ENCODE peak calls at places on chromosomes 13 and 19, in eight cellular contexts. V is pancreas, S is activated T-cell treated with anti-CD3 and anti-CD28 coated beads for 24 hours, L is GM23248, U is midbrain, Y is NCI-H748 treated with DMSO at 0.1 percent for 48 hours, T is ACHN, P is G401. E is an unnamed sample.

GRCh38 chr19:37227996-37228395 is 10.0 kb downstream of the ZNF383 start:
- DNase-seq in V (no peak), L (peak; percentile 28), T (no peak), S (no peak), P (peak; percentile 16), U (no peak), Y (no peak), E (no peak)

GRCh38 chr19:1470864-1471513 is 8.0 kb downstream of the C19orf25 start:
- DNase-seq in U (no peak), L (peak; percentile 59), Y (peak; percentile 32), P (no peak), V (peak; percentile 80), S (no peak), T (no peak), E (no peak)

GRCh38 chr13:42417624-42418023 is 145.7 kb downstream of the AKAP11 start:
- DNase-seq in V (no peak), L (no peak), Y (no peak), T (no peak), P (no peak), U (no peak), S (no peak), E (no peak)

GRCh38 chr13:51942189-51942588 is 69.1 kb downstream of the ATP7B start:
- DNase-seq in T (no peak), U (no peak), L (no peak), Y (no peak), P (no peak), V (no peak), S (no peak), E (no peak)

GRCh38 chr13:109744512-109745051 is 41.8 kb downstream of the IRS2 start:
- DNase-seq in Y (peak; percentile 25), P (peak; percentile 58), L (no peak), V (no peak), T (no peak), U (no peak), S (no peak), E (peak; percentile 96)

GRCh38 chr13:60398949-60399589 is 2.0 kb downstream of the TDRD3 start:
- DNase-seq in Y (no peak), V (no peak), S (no peak), P (no peak), L (peak; percentile 20), U (no peak), T (peak; percentile 21), E (peak; percentile 34)

GRCh38 chr13:112636401-112636975 is 48.5 kb upstream of the TUBGCP3 start:
- DNase-seq in U (no peak), L (no peak), Y (no peak), T (no peak), S (no peak), V (peak; percentile 45), P (no peak), E (no peak)

GRCh38 chr19:29617336-29618266 is 11.5 kb downstream of the POP4 start:
- DNase-seq in T (no peak), L (no peak), S (no peak), U (no peak), P (no peak), V (no peak), Y (no peak), E (no peak)

GRCh38 chr19:13579388-13580060 is 73.2 kb upstream of the CACNA1A start:
- DNase-seq in P (no peak), T (no peak), V (no peak), L (peak; percentile 91), S (no peak), U (no peak), Y (no peak), E (no peak)

GRCh38 chr19:20385056-20385455 is 180.5 kb downstream of the ZNF737 start:
- DNase-seq in T (no peak), L (no peak), P (no peak), U (no peak), Y (no peak), S (no peak), V (no peak), E (no peak)

GRCh38 chr13:28013482-28013881 is 25.0 kb upstream of the URAD start:
- DNase-seq in T (no peak), U (no peak), S (no peak), Y (no peak), P (no peak), V (no peak), L (no peak), E (no peak)

GRCh38 chr13:113192279-113192678 is 16.2 kb downstream of the PCID2 start:
- DNase-seq in Y (no peak), S (no peak), T (no peak), V (no peak), U (no peak), L (no peak), P (no peak), E (no peak)

GRCh38 chr13:29847501-29847983 is 2.9 kb downstream of the UBL3 start:
- DNase-seq in L (peak; percentile 72), T (peak; percentile 43), Y (peak; percentile 72), P (peak; percentile 80), V (no peak), U (peak; percentile 74), S (no peak), E (peak; percentile 65)

GRCh38 chr19:40776966-40777794 is 867 bp upstream of the RAB4B start:
- DNase-seq in U (peak; percentile 93), V (no peak), P (peak; percentile 98), Y (peak; percentile 95), T (peak; percentile 89), L (peak; percentile 92), S (peak; percentile 82), E (peak; percentile 98)

GRCh38 chr13:49569993-49570689 is 15.2 kb downstream of the RCBTB1 start:
- DNase-seq in L (peak; percentile 3), U (no peak), Y (no peak), S (no peak), V (no peak), T (no peak), P (no peak), E (no peak)

GRCh38 chr19:2612619-2613249 is 89.8 kb downstream of the GNG7 start:
- DNase-seq in T (no peak), Y (no peak), P (no peak), U (no peak), L (no peak), S (no peak), V (no peak), E (no peak)

GRCh38 chr13:110309661-110310524 is 2.8 kb downstream of the COL4A2 start:
- DNase-seq in S (no peak), Y (no peak), L (no peak), U (no peak), V (no peak), T (no peak), P (no peak), E (no peak)

GRCh38 chr19:35509861-35510625 is 3.4 kb downstream of the DMKN start:
- DNase-seq in U (peak; percentile 55), Y (peak; percentile 83), T (peak; percentile 70), V (peak; percentile 94), S (peak; percentile 59), P (peak; percentile 59), L (peak; percentile 64), E (peak; percentile 35)

GRCh38 chr19:54462713-54463530 is 656 bp downstream of the LENG9 start:
- DNase-seq in T (no peak), P (peak; percentile 30), V (peak; percentile 93), Y (no peak), L (peak; percentile 85), U (peak; percentile 65), S (peak; percentile 47), E (peak; percentile 74)

GRCh38 chr13:20197361-20197834 is 4.7 kb upstream of the GJB2 start:
- DNase-seq in P (peak; percentile 36), V (no peak), S (no peak), T (peak; percentile 47), L (peak; percentile 63), U (peak; percentile 57), Y (peak; percentile 85), E (peak; percentile 59)

GRCh38 chr19:45934551-45935230 is 20.1 kb upstream of the NANOS2 start:
- DNase-seq in Y (no peak), V (no peak), P (no peak), L (no peak), S (no peak), U (no peak), T (no peak), E (no peak)

GRCh38 chr19:4970558-4971423 is 1.9 kb downstream of the KDM4B start:
- DNase-seq in T (no peak), S (no peak), U (no peak), Y (no peak), P (peak; percentile 63), L (peak; percentile 56), V (no peak), E (peak; percentile 71)

GRCh38 chr13:43489168-43489730 is 297.5 kb downstream of the ENOX1 start:
- DNase-seq in L (no peak), T (no peak), Y (no peak), V (no peak), U (no peak), S (no peak), P (no peak), E (no peak)

GRCh38 chr19:51570962-51571575 is at the start of gene ZNF175:
- DNase-seq in V (peak; percentile 98), U (peak; percentile 98), L (peak; percentile 97), P (peak; percentile 99), T (peak; percentile 93), Y (peak; percentile 98), S (peak; percentile 86), E (peak; percentile 97)

E was measured in mesenchymal stem cell.